ENCODE peak calls at places on chromosomes 6 and 20, in seven cellular contexts. B is SK-N-SH, Y is HepG2, H is GM12892, W is H1, K is GM12878, L is K562. O is an unnamed sample.

GRCh38 chr20:17612287-17612974 is 42.6 kb downstream of the DSTN start:
- DNase-seq in B (peak; percentile 3), Y (peak; percentile 39), H (no peak), W (no peak), K (no peak), L (no peak), O (peak; percentile 4)

GRCh38 chr20:9172908-9173307 is 104.0 kb downstream of the PLCB4 start:
- DNase-seq in B (no peak), Y (no peak), H (no peak), W (no peak), K (no peak), L (no peak), O (no peak)

GRCh38 chr6:70668499-70668812 is 773 bp downstream of the SMAP1 start:
- DNase-seq in B (no peak), Y (no peak), H (no peak), W (no peak), K (no peak), L (peak; percentile 41), O (no peak)

GRCh38 chr6:149443411-149444181 is 41.2 kb downstream of the ZC3H12D start:
- DNase-seq in B (no peak), Y (no peak), H (no peak), W (no peak), K (no peak), L (no peak), O (no peak)

GRCh38 chr6:46440133-46440532 is 51.1 kb downstream of the RCAN2 start:
- DNase-seq in B (no peak), Y (no peak), H (no peak), W (no peak), K (no peak), L (no peak), O (no peak)

GRCh38 chr20:50655325-50655880 is 35.9 kb downstream of the RIPOR3 start:
- DNase-seq in B (peak; percentile 64), Y (no peak), H (no peak), W (no peak), K (no peak), L (no peak), O (no peak)

GRCh38 chr6:169470790-169471189 is 217.1 kb upstream of the THBS2 start:
- DNase-seq in B (no peak), Y (no peak), H (no peak), W (no peak), K (no peak), L (no peak), O (no peak)

GRCh38 chr6:80356545-80356944 is 250.1 kb downstream of the BCKDHB start:
- DNase-seq in B (no peak), Y (no peak), H (no peak), W (no peak), K (no peak), L (no peak), O (no peak)

GRCh38 chr20:24157213-24157612 is 168.6 kb upstream of the GGTLC1 start:
- DNase-seq in B (no peak), Y (no peak), H (no peak), W (no peak), K (peak; percentile 1), L (no peak), O (no peak)

GRCh38 chr6:7542878-7543394 is 1.5 kb downstream of the DSP start:
- DNase-seq in B (peak; percentile 42), Y (peak; percentile 93), H (peak; percentile 20), W (peak; percentile 50), K (no peak), L (no peak), O (no peak)

GRCh38 chr6:159168536-159169192 is 536 bp upstream of the FNDC1 start:
- DNase-seq in B (peak; percentile 65), Y (peak; percentile 11), H (no peak), W (no peak), K (no peak), L (peak; percentile 56), O (peak; percentile 9)

GRCh38 chr20:18822832-18823231 is 9.2 kb downstream of the SCP2D1 start:
- DNase-seq in B (no peak), Y (no peak), H (no peak), W (no peak), K (no peak), L (no peak), O (no peak)

GRCh38 chr6:66796987-66797386 is 1090.0 kb upstream of the EYS start:
- DNase-seq in B (no peak), Y (no peak), H (no peak), W (no peak), K (no peak), L (no peak), O (no peak)

GRCh38 chr6:159701413-159701999 is 8.5 kb upstream of the SOD2 start:
- DNase-seq in B (no peak), Y (peak; percentile 43), H (no peak), W (no peak), K (no peak), L (no peak), O (no peak)

GRCh38 chr20:62449951-62450815 is 22.8 kb upstream of the RBBP8NL start:
- DNase-seq in B (peak; percentile 74), Y (no peak), H (no peak), W (no peak), K (no peak), L (no peak), O (no peak)

GRCh38 chr20:16469395-16469905 is 103.8 kb downstream of the KIF16B start:
- DNase-seq in B (no peak), Y (no peak), H (no peak), W (no peak), K (no peak), L (no peak), O (no peak)

GRCh38 chr6:7828123-7828522 is 82.5 kb downstream of the TXNDC5 start:
- DNase-seq in B (no peak), Y (no peak), H (no peak), W (no peak), K (no peak), L (no peak), O (no peak)

GRCh38 chr6:30062471-30063178 is 1.6 kb downstream of the POLR1H start:
- DNase-seq in B (no peak), Y (no peak), H (no peak), W (no peak), K (no peak), L (no peak), O (no peak)

GRCh38 chr6:30060634-30060981 is 457 bp upstream of the POLR1H start:
- DNase-seq in B (no peak), Y (no peak), H (no peak), W (no peak), K (no peak), L (peak; percentile 49), O (no peak)

GRCh38 chr6:30063315-30063714 is 2.2 kb downstream of the POLR1H start:
- DNase-seq in B (no peak), Y (no peak), H (no peak), W (no peak), K (no peak), L (no peak), O (no peak)

GRCh38 chr6:30060982-30061765 is at the start of gene POLR1H:
- DNase-seq in B (peak; percentile 88), Y (peak; percentile 95), H (peak; percentile 70), W (peak; percentile 77), K (peak; percentile 64), L (peak; percentile 97), O (peak; percentile 68)

DNA sequence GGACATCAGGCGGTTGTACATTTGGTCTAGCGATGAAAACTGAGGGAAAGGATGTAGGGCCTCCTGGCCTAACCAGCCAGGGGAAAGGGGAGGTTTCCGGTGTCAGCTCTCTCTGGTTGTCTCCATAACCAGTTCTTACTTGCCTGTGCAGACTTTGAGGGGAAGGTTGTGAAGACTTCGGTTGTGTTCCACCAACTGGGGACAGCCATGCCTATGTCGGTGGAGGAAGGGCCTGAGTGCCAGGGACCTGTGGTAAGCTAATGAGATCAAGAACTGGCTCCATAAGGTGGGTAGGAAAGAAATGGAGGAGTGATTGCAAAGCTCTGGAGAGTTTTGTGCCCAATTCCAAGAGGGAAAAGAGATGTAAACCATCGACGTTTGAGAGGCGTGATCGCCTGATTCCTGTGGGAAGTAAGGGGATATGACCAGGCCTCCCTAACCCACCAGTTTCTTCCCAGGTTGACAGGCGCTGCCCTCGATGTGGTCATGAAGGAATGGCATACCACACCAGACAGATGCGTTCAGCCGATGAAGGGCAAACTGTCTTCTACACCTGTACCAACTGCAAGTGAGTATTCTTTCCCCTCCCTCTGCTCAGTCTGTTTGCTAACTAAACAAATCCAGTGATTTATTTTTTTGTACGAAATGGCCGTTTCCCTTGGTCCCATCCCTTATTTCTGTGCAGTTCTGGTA is 847 bp downstream of the POLR1H start:
- DNase-seq in B (peak; percentile 38), Y (no peak), H (no peak), W (no peak), K (no peak), L (peak; percentile 56), O (no peak)
- TF ChIP-seq TAF1 in B (no peak), Y (no peak), H (no peak), W (no peak), K (no peak), L (no peak), O (no peak)

GRCh38 chr6:117482240-117483003 is at the start of gene DCBLD1:
- DNase-seq in B (peak; percentile 81), Y (peak; percentile 78), H (peak; percentile 66), W (no peak), K (no peak), L (peak; percentile 91), O (peak; percentile 68)
- TF ChIP-seq TAF1 in B (peak; percentile 57), Y (peak; percentile 63), H (no peak), W (no peak), K (no peak), L (peak; percentile 51), O (no peak)

GRCh38 chr6:56109149-56109548 is 138.2 kb downstream of the COL21A1 start:
- DNase-seq in B (no peak), Y (no peak), H (no peak), W (no peak), K (no peak), L (no peak), O (no peak)

GRCh38 chr6:56101141-56101553 is 146.2 kb downstream of the COL21A1 start:
- DNase-seq in B (no peak), Y (peak; percentile 48), H (no peak), W (no peak), K (no peak), L (no peak), O (no peak)

GRCh38 chr6:56102216-56102615 is 145.2 kb downstream of the COL21A1 start:
- DNase-seq in B (no peak), Y (no peak), H (no peak), W (no peak), K (no peak), L (no peak), O (no peak)

GRCh38 chr6:56106231-56106630 is 141.1 kb downstream of the COL21A1 start:
- DNase-seq in B (no peak), Y (no peak), H (no peak), W (no peak), K (no peak), L (no peak), O (no peak)

DNA sequence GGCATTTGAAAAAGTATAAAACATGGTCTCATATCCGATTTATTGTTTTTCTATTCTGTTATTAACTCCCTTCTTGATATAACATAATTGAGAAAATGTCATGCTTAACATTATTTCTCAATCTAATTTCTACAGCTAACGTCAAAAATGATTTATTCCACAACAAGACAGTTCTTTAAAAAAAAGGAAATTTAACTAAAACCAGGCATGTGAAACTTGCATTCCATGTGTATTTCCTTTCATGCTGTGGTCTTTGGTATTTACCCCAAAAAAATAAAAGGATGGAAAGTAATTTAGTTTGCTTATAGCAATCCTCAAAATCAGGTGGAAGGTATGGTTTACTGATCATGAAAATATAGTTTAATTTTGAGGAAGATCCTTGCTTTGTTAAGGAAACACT is 142.8 kb downstream of the COL21A1 start:
- DNase-seq in B (no peak), Y (no peak), H (no peak), W (no peak), K (no peak), L (no peak), O (no peak)
- TF ChIP-seq TAF1 in B (no peak), Y (no peak), H (no peak), W (no peak), K (no peak), L (no peak), O (no peak)

GRCh38 chr6:56798163-56798562 is 155.5 kb upstream of the DST start:
- DNase-seq in B (no peak), Y (no peak), H (no peak), W (no peak), K (no peak), L (no peak), O (no peak)
- TF ChIP-seq TAF1 in B (no peak), Y (no peak), H (no peak), W (no peak), K (no peak), L (no peak), O (no peak)

O was measured in GM12891.